ENCODE peak calls at places on chromosomes 3 and 15, in six cellular contexts. One of them, this sample, is unnamed.

GRCh38 chr3:183253961-183254815 is 1.1 kb downstream of the B3GNT5 start:
- DNase-seq in spleen: peak
- DNase-seq in GM23338: peak
- DNase-seq in K562: peak
- DNase-seq in Panc1: no peak
- DNase-seq in HCT116: no peak
- DNase-seq in this sample: no peak

GRCh38 chr3:140370686-140371085 is 307.2 kb upstream of the TRIM42 start:
- DNase-seq in spleen: no peak
- DNase-seq in GM23338: no peak
- DNase-seq in K562: no peak
- DNase-seq in Panc1: no peak
- DNase-seq in HCT116: no peak
- DNase-seq in this sample: no peak

GRCh38 chr3:62233065-62233464 is 140.3 kb downstream of the FEZF2 start:
- DNase-seq in spleen: no peak
- DNase-seq in GM23338: peak
- DNase-seq in K562: no peak
- DNase-seq in Panc1: no peak
- DNase-seq in HCT116: no peak
- DNase-seq in this sample: no peak

GRCh38 chr15:28899061-28899738 is 13.4 kb downstream of the APBA2 start:
- DNase-seq in spleen: peak
- DNase-seq in GM23338: no peak
- DNase-seq in K562: no peak
- DNase-seq in Panc1: no peak
- DNase-seq in HCT116: no peak
- DNase-seq in this sample: no peak

GRCh38 chr3:170221924-170222646 is at the start of gene PRKCI:
- DNase-seq in spleen: peak
- DNase-seq in GM23338: peak
- DNase-seq in K562: peak
- DNase-seq in Panc1: peak
- DNase-seq in HCT116: peak
- DNase-seq in this sample: peak

GRCh38 chr15:32131803-32132202 is 101.5 kb downstream of the CHRNA7 start:
- DNase-seq in spleen: no peak
- DNase-seq in GM23338: no peak
- DNase-seq in K562: no peak
- DNase-seq in Panc1: no peak
- DNase-seq in HCT116: no peak
- DNase-seq in this sample: no peak

GRCh38 chr3:176994393-176994792 is 202.9 kb downstream of the TBL1XR1 start:
- DNase-seq in spleen: no peak
- DNase-seq in GM23338: no peak
- DNase-seq in K562: no peak
- DNase-seq in Panc1: no peak
- DNase-seq in HCT116: no peak
- DNase-seq in this sample: no peak

GRCh38 chr15:45795487-45796069 is 160.7 kb downstream of the SQOR start:
- DNase-seq in spleen: no peak
- DNase-seq in GM23338: peak
- DNase-seq in K562: no peak
- DNase-seq in Panc1: peak
- DNase-seq in HCT116: peak
- DNase-seq in this sample: no peak

GRCh38 chr3:157251685-157252084 is 91.7 kb upstream of the CCNL1 start:
- DNase-seq in spleen: no peak
- DNase-seq in GM23338: no peak
- DNase-seq in K562: no peak
- DNase-seq in Panc1: no peak
- DNase-seq in HCT116: no peak
- DNase-seq in this sample: no peak

GRCh38 chr3:150248116-150248864 is 159.8 kb upstream of the TSC22D2 start:
- DNase-seq in spleen: no peak
- DNase-seq in GM23338: no peak
- DNase-seq in K562: no peak
- DNase-seq in Panc1: no peak
- DNase-seq in HCT116: no peak
- DNase-seq in this sample: no peak

GRCh38 chr15:74891469-74891868 is 1.6 kb downstream of the MPI start:
- DNase-seq in spleen: no peak
- DNase-seq in GM23338: no peak
- DNase-seq in K562: no peak
- DNase-seq in Panc1: no peak
- DNase-seq in HCT116: no peak
- DNase-seq in this sample: no peak

GRCh38 chr3:128482857-128483656 is 9.9 kb downstream of the GATA2 start:
- DNase-seq in spleen: peak
- DNase-seq in GM23338: peak
- DNase-seq in K562: peak
- DNase-seq in Panc1: no peak
- DNase-seq in HCT116: no peak
- DNase-seq in this sample: no peak

GRCh38 chr15:39504812-39505211 is 76.1 kb upstream of the THBS1 start:
- DNase-seq in spleen: no peak
- DNase-seq in GM23338: no peak
- DNase-seq in K562: no peak
- DNase-seq in Panc1: no peak
- DNase-seq in HCT116: no peak
- DNase-seq in this sample: no peak

GRCh38 chr15:58229297-58229768 is 91.2 kb downstream of the AQP9 start:
- DNase-seq in spleen: no peak
- DNase-seq in GM23338: peak
- DNase-seq in K562: no peak
- DNase-seq in Panc1: no peak
- DNase-seq in HCT116: no peak
- DNase-seq in this sample: no peak

DNA sequence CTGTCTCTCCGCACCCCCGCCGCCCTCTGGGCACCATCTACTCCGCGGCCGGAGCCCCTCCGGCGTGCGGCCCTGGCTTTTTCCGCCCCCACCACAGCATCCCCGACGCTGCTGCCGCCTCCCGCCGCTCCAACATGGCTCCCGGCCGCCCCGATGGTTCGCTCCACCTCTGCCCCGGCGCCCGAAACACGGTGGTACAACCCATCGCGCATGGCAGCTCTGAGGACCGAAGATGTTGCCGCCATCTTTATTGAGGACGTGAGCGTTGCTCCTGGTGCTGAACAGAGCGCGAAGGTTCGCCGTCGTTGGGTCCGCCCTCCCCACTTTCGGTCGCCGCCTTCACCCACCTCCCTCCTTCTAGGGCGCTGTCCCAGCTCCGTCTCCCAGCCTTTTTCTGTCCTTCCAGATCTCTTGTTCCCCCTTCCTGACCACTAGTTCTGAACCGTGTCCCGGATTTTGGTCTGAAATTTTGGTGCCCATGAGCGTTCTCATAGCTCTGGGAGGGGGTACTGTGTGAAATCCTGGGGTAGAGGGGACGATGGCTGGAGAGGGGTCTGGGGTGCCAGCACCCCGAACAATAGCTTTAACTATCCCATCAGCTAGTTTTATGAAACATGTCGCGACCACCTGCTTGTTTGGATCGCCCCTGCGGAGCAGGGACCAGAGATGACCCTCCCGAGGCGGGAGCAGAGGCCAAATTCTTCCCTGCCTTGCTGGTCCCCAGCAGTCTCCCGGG is at the start of gene CELSR3:
- DNase-seq in spleen: no peak
- DNase-seq in GM23338: peak
- DNase-seq in K562: peak
- DNase-seq in Panc1: no peak
- DNase-seq in HCT116: peak
- DNase-seq in this sample: no peak
- TF ChIP-seq POLR2AphosphoS5 in spleen: peak
- TF ChIP-seq POLR2AphosphoS5 in GM23338: peak
- TF ChIP-seq POLR2AphosphoS5 in K562: no peak
- TF ChIP-seq POLR2AphosphoS5 in Panc1: no peak
- TF ChIP-seq POLR2AphosphoS5 in HCT116: peak
- TF ChIP-seq POLR2AphosphoS5 in this sample: no peak

DNA sequence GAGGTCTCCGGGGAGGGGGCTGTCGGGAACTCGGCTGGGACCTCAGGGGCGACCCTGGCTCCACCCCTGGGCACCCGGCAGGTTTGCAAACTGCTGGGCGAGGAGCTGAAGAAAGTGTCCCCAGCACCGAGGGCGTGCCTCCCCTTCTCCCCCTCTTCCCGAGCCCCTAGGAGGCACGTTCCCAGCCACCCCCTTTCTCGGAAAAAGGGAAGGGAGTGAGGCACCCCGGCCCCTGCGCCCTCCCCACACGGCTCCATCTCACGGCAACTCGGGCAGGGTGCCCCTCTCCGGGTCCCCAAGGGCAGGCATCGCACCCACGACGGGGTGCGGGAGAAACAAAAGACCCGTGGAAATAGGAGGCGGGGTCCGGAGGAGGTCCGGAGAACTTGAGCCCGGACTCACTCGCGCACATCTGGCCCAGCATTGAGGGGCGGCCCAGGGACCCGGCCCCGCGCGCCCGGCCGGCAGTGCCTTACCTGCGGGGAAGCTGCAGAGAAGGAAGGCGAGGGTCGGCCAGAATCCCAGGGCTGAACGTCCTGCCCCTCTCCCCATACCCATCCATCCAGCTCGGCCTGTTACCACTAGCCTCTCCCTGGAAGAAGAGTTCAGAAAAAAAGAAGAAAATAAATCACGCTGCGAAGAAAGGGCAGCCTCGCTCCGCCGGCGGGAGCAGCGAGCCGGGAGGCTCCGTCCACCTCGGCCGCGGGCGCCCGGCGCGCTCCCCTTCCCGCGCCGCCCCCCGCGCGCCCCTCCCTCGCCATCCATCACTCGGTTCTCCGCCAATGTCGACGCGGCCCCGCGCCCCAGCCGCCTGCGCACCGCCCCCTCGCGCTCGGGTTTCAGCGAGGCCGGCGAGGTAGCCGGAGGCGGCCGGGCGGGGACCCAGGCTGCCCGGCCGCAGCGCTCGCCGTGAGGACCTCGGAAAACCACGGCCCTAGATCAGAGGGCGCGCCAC is 16.3 kb downstream of the RGMA start:
- DNase-seq in spleen: no peak
- DNase-seq in GM23338: peak
- DNase-seq in K562: peak
- DNase-seq in Panc1: no peak
- DNase-seq in HCT116: peak
- DNase-seq in this sample: peak
- H3K27ac ChIP-seq in spleen: peak
- H3K27ac ChIP-seq in GM23338: peak
- H3K27ac ChIP-seq in K562: no peak
- H3K27ac ChIP-seq in Panc1: no peak
- H3K27ac ChIP-seq in HCT116: peak
- H3K27ac ChIP-seq in this sample: peak

DNA sequence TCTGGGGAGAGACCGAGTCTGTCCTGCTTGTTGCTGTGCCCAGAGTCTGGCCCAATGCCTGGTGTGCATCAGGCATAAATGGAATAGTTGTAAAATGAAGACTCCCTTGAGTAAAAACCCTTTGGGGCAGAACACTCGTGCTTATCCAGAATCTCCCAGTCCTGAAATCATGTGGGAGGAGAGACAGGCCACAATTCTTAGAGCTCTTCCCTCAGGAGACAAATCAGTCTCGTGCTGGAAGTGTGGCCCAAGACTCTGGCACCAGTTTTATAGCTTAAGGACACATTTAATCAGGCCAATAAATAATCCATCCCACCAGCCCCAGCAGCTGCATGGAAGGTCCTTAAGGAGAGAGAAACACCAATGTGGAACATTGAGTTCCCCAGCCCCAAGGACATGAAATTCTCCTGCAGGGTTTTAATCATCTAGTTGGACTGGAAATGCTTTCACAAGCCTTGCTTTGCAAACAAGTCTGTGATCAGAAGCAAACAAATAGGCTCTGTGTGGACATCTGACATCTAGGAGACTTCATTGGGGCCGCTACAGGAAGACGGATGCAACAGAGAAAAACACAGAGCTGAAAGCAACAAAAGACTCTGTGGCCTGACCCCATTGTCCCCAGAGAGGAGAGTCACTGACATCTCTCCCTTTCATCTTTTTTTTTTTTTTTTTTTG is 70.4 kb downstream of the LSM3 start:
- DNase-seq in spleen: no peak
- DNase-seq in GM23338: no peak
- DNase-seq in K562: no peak
- DNase-seq in Panc1: no peak
- DNase-seq in HCT116: no peak
- DNase-seq in this sample: peak
- TF ChIP-seq POLR2AphosphoS5 in spleen: no peak
- TF ChIP-seq POLR2AphosphoS5 in GM23338: no peak
- TF ChIP-seq POLR2AphosphoS5 in K562: no peak
- TF ChIP-seq POLR2AphosphoS5 in Panc1: no peak
- TF ChIP-seq POLR2AphosphoS5 in HCT116: no peak
- TF ChIP-seq POLR2AphosphoS5 in this sample: peak

DNA sequence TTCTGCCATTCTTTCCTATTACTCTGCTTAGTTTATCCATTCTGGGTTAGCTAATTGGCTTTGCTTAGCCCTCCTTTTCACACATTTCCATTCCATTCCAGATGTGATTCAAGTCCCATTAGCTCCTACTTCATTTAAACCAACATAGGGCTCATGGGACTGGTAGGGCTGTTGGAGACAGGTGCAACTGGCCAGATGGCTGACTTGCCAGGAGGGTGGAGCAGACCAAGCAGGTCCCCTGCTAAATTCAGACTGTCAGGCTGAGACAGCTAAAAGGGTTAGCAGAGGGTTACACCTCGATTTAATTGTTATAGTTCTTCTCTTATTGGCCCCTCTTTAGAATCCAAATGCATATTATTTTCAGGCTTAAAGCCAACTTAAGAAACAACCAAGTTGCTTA is 534.9 kb upstream of the CBLB start:
- DNase-seq in spleen: no peak
- DNase-seq in GM23338: no peak
- DNase-seq in K562: no peak
- DNase-seq in Panc1: no peak
- DNase-seq in HCT116: no peak
- DNase-seq in this sample: no peak
- H3K27ac ChIP-seq in spleen: no peak
- H3K27ac ChIP-seq in GM23338: no peak
- H3K27ac ChIP-seq in K562: no peak
- H3K27ac ChIP-seq in Panc1: no peak
- H3K27ac ChIP-seq in HCT116: no peak
- H3K27ac ChIP-seq in this sample: no peak

DNA sequence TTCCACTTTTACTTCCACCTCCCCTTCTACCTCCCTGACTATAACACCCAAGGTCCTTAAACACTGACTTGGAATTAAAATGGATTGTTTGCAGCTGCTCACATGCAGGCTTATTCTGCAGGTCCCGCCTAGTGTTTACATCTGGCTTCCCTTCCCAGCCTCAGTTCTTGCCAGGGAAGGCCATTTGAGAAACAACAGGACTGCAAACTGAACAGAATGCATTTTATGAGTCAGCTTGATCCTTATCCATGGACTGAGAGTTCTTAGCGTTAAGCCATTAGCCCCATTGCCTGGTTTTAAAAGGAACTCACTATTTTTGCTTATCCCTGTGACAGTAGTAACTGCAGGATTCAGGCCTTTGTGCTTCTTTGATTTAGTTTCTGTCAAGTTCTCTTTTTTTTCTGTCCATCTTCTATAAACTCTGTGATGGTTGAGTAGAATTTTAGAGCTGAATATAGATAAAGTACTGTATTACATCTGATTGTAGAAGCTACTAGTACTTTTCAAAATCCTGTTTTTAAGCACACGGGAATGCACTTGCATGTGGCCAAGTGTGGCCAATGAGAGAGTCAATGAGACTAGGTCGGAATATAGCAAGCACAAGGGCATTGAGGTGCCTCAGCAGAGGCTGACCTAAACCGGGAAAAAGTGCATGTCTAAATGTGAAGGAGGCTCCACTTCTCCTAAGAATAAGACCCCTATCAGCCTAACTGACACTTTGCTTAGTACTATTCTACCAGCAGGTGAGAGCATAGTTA is 106.4 kb downstream of the TUSC7 start:
- DNase-seq in spleen: no peak
- DNase-seq in GM23338: no peak
- DNase-seq in K562: no peak
- DNase-seq in Panc1: no peak
- DNase-seq in HCT116: no peak
- DNase-seq in this sample: no peak
- TF ChIP-seq POLR2AphosphoS5 in spleen: no peak
- TF ChIP-seq POLR2AphosphoS5 in GM23338: no peak
- TF ChIP-seq POLR2AphosphoS5 in K562: no peak
- TF ChIP-seq POLR2AphosphoS5 in Panc1: no peak
- TF ChIP-seq POLR2AphosphoS5 in HCT116: no peak
- TF ChIP-seq POLR2AphosphoS5 in this sample: no peak